ENCODE peak calls at places on chromosomes 11 and 22, in eight cellular contexts. B, J, M, X, Z, K, G and Q are unnamed samples.

GRCh38 chr11:284081-285020 is 4.6 kb upstream of the PGGHG start:
- DNase-seq in B (no peak), K (peak), G (no peak), J (no peak), M (no peak), X (no peak), Z (no peak), Q (peak)

GRCh38 chr22:25139062-25139461 is 60.6 kb upstream of the CRYBB3 start:
- DNase-seq in G (no peak), B (peak), X (peak), J (no peak), M (no peak), K (peak), Z (no peak), Q (peak)

GRCh38 chr11:95231126-95231880 is at the start of gene SESN3:
- DNase-seq in J (peak), G (peak), K (peak), Z (peak), B (peak), M (peak), X (peak), Q (peak)

GRCh38 chr11:122781378-122782040 is 56.8 kb upstream of the CRTAM start:
- DNase-seq in G (peak), K (peak), X (peak), J (peak), M (peak), B (peak), Z (peak), Q (peak)

GRCh38 chr11:129840236-129840635 is 24.6 kb downstream of the TMEM45B start:
- DNase-seq in K (no peak), Z (no peak), B (no peak), J (no peak), G (no peak), M (no peak), X (no peak), Q (no peak)

GRCh38 chr11:34558673-34559072 is 45.1 kb upstream of the ELF5 start:
- DNase-seq in Z (no peak), J (no peak), M (no peak), B (no peak), K (no peak), G (no peak), X (no peak), Q (no peak)

GRCh38 chr11:59556115-59556882 is 45.0 kb downstream of the OR4D9 start:
- DNase-seq in M (peak), X (peak), Z (peak), B (peak), G (peak), J (peak), K (peak), Q (peak)

GRCh38 chr11:19814421-19814820 is 101.8 kb downstream of the NAV2 start:
- DNase-seq in G (no peak), J (no peak), X (no peak), K (no peak), B (no peak), M (no peak), Z (no peak), Q (no peak)

GRCh38 chr11:71525188-71525937 is 1.7 kb upstream of the KRTAP5-7 start:
- DNase-seq in J (no peak), X (no peak), Z (no peak), G (no peak), B (no peak), M (no peak), K (no peak), Q (no peak)

GRCh38 chr11:13503393-13503792 is 7.6 kb upstream of the PTH start:
- DNase-seq in B (no peak), J (no peak), X (no peak), M (no peak), K (no peak), Z (no peak), G (no peak), Q (no peak)

GRCh38 chr11:27386176-27386575 is 23.2 kb upstream of the CCDC34 start:
- DNase-seq in B (no peak), K (no peak), Z (no peak), J (no peak), G (no peak), M (no peak), X (no peak), Q (no peak)

GRCh38 chr22:40289991-40290459 is 56.3 kb upstream of the ADSL start:
- DNase-seq in X (no peak), K (no peak), J (no peak), Z (no peak), M (no peak), B (no peak), G (no peak), Q (peak)

GRCh38 chr11:34632105-34632780 is 11.3 kb downstream of the EHF start:
- DNase-seq in K (peak), J (no peak), G (no peak), Z (peak), X (no peak), M (no peak), B (no peak), Q (no peak)

GRCh38 chr22:44396021-44396726 is 83.4 kb upstream of the SHISAL1 start:
- DNase-seq in M (no peak), B (no peak), G (no peak), J (no peak), Z (no peak), X (peak), K (no peak), Q (peak)

GRCh38 chr11:3855808-3856491 is 486 bp downstream of the STIM1 start:
- DNase-seq in M (no peak), B (peak), J (no peak), G (no peak), X (peak), K (peak), Z (peak), Q (peak)

GRCh38 chr22:26323013-26323412 is 106.0 kb upstream of the ASPHD2 start:
- DNase-seq in Z (no peak), G (no peak), B (no peak), J (no peak), X (no peak), K (no peak), M (no peak), Q (no peak)

GRCh38 chr11:11813288-11813962 is 28.3 kb upstream of the USP47 start:
- DNase-seq in J (peak), Z (peak), G (peak), K (peak), B (peak), M (peak), X (no peak), Q (peak)

GRCh38 chr11:92253945-92254344 is 29.3 kb downstream of the FAT3 start:
- DNase-seq in J (no peak), Z (no peak), G (no peak), M (no peak), X (no peak), B (no peak), K (no peak), Q (no peak)

GRCh38 chr11:96014234-96014633 is 90.3 kb upstream of the MTMR2 start:
- DNase-seq in B (no peak), X (no peak), J (peak), G (peak), K (no peak), M (no peak), Z (peak), Q (no peak)

GRCh38 chr11:1153105-1153950 is 4.4 kb upstream of the MUC5AC start:
- DNase-seq in X (no peak), G (no peak), Z (peak), B (no peak), M (no peak), J (no peak), K (peak), Q (no peak)

GRCh38 chr11:124179311-124179710 is 3.8 kb upstream of the OR10D3 start:
- DNase-seq in J (no peak), K (no peak), B (no peak), Z (no peak), M (no peak), G (no peak), X (no peak), Q (no peak)

DNA sequence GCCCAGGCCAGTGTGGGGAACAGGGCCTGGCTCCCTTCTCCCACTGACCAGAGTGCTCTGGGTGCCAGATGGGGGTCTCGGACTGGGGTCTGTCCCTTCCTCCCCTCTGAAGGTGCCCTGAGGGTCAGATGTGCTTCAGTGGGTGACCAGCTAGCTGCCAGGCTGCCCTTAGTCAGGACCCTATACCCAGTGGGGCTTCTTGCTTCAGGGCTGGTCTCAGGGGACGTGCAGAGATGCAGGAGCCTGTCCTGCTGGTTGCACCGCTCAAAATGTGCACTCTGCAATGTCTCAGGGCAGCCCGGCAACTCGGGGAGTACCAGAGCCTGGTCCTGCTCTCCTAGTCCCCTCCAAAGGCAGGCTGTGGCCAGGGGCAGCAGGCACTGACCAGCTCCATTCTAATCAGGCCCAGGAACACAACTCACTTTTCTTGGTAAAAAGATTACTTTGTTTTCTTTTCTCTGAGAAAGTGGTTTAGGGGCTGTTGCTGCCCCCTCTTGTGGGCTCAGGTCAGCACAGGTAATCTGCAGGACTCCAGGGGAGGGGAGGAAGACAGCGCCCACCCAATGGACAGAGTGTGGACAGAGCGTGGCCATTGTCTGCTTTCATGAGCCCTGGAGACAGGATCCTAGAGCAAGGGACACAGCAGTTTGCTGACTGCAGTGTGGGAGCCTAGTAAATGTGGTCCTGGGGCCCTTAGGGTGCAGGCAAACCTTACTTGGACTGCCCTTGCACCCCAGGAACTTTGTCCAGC is 80.9 kb downstream of the MED15 start:
- DNase-seq in M (no peak), Z (no peak), G (no peak), X (no peak), K (no peak), J (no peak), B (no peak), Q (no peak)
- TF ChIP-seq POLR2A in M (no peak), Z (no peak), G (no peak), X (no peak), K (no peak), J (no peak), B (no peak), Q (no peak)

GRCh38 chr11:46348986-46349401 is 1.7 kb downstream of the DGKZ start:
- DNase-seq in K (no peak), X (no peak), B (no peak), J (no peak), G (no peak), M (no peak), Z (no peak), Q (no peak)
- H3K4me3 ChIP-seq in K (no peak), X (no peak), B (no peak), J (no peak), G (peak), M (no peak), Z (no peak), Q (no peak)

DNA sequence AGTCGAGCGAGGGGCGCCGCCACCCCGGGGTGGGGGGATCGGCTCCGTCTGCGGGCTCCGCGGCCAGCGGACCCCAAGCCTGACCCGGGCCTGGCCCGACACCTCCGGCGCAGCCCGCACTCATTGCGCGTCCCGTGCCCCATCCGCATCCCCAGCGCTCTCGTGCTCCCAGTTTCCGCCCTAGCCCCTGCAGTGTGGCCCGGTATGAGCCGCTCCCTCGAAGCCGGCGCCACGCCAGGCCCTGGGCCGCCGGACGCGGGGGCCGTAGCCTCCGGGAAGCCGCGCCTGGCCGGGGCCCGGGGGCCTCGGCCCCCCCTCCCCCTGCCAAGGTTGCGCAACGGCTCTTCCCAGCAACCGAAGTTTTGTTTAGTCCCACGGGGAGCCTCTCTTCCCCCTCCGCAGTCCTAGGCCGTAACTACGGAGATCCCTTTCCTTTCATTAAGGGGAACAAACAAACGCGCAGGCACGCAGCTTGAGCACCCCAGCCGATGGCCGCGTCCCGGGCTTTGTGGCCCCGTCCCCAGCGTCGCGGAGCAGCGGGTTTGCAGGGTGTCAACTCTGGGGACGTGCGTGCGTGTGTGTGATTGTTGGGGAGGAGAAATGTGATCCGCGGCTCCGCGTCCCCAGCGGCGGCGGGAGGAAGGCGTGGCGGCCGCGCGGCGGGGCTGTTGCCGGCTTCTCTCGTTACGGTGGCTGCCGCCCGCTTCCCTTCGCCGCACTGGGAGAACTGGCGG is 883 bp downstream of the HIPK3 start:
- DNase-seq in J (peak), K (peak), M (peak), G (peak), Z (peak), B (peak), X (peak), Q (peak)
- TF ChIP-seq POLR2A in J (peak), K (peak), M (peak), G (peak), Z (peak), B (no peak), X (peak), Q (peak)

GRCh38 chr11:86949995-86950993 is 4.9 kb downstream of the FZD4 start:
- DNase-seq in J (peak), B (peak), M (no peak), K (no peak), G (no peak), Z (no peak), X (no peak), Q (no peak)
- H3K4me3 ChIP-seq in J (no peak), B (peak), M (no peak), K (no peak), G (no peak), Z (no peak), X (peak), Q (peak)

DNA sequence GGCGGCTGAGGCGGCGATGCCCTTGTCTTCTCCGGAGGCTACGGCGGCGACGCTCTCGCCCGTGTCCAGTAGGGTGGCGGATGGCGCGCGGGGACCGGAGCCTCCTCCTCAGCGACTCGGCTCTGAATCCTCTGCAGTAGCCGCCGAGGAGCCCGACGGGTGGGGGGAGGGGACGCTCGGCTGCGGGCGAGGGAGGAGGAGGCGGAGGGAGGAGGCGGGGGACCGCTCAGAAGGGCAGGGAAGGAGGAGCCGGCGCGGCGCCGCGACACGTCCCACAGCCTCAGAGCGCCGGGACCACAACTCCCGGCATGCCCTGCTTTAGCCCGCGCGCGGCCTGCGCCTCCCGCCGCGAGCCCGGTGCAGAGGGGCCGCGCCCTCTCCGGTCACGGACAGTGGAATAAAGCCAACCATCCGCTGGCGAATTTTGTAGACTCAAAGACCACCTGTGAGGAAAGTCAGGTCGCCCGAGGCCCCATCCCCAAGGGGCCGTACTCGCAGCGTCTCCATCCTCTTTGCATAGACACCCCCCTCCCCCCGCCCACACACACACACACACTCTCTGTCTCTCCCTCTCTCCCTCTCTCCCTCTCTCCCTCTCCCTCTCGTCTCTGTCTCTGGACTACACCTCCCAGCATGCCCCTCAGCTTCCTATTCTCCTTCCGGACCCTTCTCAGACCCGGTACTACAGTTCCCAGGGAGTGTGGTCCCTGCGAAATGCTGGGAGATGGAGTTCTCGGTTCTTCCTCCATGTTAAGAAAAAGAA is at the start of gene FAM168A:
- DNase-seq in J (peak), M (peak), Z (peak), G (peak), X (peak), K (peak), B (peak), Q (peak)
- TF ChIP-seq POLR2A in J (no peak), M (no peak), Z (peak), G (peak), X (peak), K (peak), B (peak), Q (no peak)

GRCh38 chr11:101914737-101915426 is at the start of gene CEP126:
- DNase-seq in G (peak), B (peak), K (peak), X (peak), Z (peak), J (peak), M (peak), Q (peak)
- H3K4me3 ChIP-seq in G (peak), B (peak), K (peak), X (peak), Z (peak), J (peak), M (peak), Q (peak)

DNA sequence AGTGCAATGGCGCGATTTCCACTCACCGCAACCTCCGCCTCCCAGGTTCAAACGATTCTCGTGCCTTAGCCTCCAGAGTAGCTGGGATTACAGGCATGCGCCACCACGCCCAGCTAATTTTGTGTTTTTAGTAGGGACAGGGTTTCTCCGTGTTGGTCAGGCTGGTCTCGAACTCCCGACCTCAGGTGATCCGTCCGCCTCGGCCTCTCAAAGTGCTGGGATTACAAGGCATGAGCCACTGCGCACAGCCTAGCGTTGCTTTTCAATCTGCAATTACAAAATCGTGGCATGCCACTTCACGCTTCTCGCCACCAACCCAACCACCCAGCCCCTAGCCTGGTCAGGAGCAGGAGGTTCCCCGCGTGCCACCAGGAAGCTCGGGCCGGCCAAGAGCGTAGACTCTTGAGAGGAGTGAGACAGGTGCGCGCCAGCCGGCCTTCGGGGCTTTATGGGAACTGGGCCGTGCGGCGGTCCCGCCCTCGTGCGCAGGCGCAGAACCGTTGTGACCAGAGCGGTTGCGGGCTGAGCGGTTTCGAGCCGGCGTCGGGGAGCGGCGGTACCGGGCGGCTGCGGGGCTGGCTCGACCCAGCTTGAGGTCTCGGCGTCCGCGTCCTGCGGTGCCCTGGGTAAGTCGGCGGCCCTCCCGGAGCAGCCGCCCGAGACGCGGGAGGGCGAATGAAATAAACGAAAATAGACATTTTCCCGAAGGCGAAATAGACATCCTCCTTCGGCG is at the start of gene ASRGL1:
- DNase-seq in G (peak), M (peak), B (peak), K (peak), J (peak), Z (peak), X (peak), Q (peak)
- TF ChIP-seq POLR2A in G (no peak), M (no peak), B (peak), K (no peak), J (no peak), Z (peak), X (no peak), Q (peak)

GRCh38 chr11:64876835-64877341 is 1.5 kb downstream of the EHD1 start:
- DNase-seq in G (no peak), B (peak), M (no peak), Z (no peak), X (no peak), J (peak), K (peak), Q (no peak)

GRCh38 chr11:64874841-64875240 is 3.6 kb downstream of the EHD1 start:
- DNase-seq in B (no peak), K (no peak), X (no peak), J (no peak), G (no peak), Z (no peak), M (no peak), Q (no peak)

GRCh38 chr11:64874308-64874707 is 4.1 kb downstream of the EHD1 start:
- DNase-seq in M (no peak), B (no peak), K (no peak), J (peak), G (no peak), X (no peak), Z (no peak), Q (no peak)

GRCh38 chr11:64876226-64876750 is 2.1 kb downstream of the EHD1 start:
- DNase-seq in B (peak), K (no peak), J (no peak), G (no peak), X (no peak), M (no peak), Z (no peak), Q (no peak)

DNA sequence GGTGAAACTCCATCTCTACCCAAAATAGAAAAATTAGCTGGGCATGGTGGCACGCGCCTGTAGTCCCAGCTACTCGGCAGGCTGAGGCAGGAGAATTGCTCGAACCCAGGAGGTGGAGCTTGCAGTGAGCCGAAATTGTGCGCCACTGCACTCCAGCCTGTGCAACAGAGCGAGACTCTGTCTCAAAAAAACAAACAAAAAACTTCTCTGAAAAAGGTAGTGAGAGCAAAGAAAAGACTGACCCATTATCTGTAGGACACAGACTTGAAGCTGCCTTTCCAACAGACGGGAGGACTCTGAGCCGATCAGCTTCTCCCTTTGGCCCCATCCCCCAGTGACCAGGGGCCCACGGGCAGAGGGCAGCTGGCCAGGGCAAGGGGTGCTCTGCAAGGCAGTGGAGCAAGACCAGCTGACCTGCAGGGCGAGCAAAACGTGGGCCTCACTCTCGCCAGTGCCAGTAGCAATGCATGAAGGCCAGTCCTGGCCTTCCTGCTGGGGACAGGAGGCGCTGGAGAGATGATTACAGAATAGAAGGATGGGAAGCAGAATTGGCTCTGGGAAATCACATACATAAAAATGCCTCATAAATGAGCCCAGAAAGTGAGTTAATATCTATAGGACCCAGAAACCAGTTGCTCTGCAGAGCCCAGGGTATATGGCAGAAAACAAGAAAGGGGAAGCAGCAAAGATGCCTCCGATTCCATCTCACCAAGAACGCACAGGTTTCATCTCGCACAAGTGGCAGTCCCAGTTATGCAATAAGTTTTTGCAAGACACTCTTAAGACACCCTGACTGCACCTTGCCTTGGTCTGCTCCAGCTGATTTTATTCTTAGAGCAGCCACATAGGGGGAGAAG is 2.8 kb downstream of the EHD1 start:
- DNase-seq in M (no peak), G (no peak), X (no peak), B (peak), K (no peak), J (no peak), Z (no peak), Q (peak)
- H3K4me3 ChIP-seq in M (no peak), G (no peak), X (peak), B (peak), K (no peak), J (peak), Z (no peak), Q (peak)

GRCh38 chr11:66638177-66639065 is at the start of gene RBM4:
- DNase-seq in K (peak), G (peak), Z (peak), X (peak), J (peak), B (peak), M (peak), Q (peak)
- TF ChIP-seq POLR2A in K (peak), G (peak), Z (peak), X (peak), J (peak), B (peak), M (peak), Q (peak)